ENCODE peak calls at places on chromosomes 1 and 21, in ten cellular contexts. G is Karpas-422; R is cardiac septum; W is amniotic epithelial cell; K is stimulated activated CD4-positive, alpha-beta T cell treated with anti-CD3 and anti-CD28 coated beads, TNF-alpha, amount 100 ng/mL, for 48 hours; O is T-cell; E is C1 segment of cervical spinal cord; J is naive thymus-derived CD8-positive, alpha-beta T cell; H is SK-N-DZ; X is RKO. Q is an unnamed sample.

GRCh38 chr21:16775056-16775455 is 737.8 kb upstream of the CXADR start:
- DNase-seq in X (no peak), K (no peak), G (no peak), H (no peak), O (no peak), J (no peak), E (peak; percentile 24), W (no peak), R (no peak), Q (no peak)

GRCh38 chr1:227926896-227927885 is 20.5 kb downstream of the WNT9A start:
- DNase-seq in W (no peak), O (no peak), G (no peak), X (no peak), R (no peak), E (no peak), K (no peak), J (no peak), H (no peak), Q (peak; percentile 6)

GRCh38 chr1:85090225-85090624 is 41.9 kb upstream of the MCOLN3 start:
- DNase-seq in J (peak; percentile 6), K (no peak), R (no peak), O (no peak), E (no peak), X (no peak), W (no peak), G (no peak), H (no peak), Q (no peak)

GRCh38 chr1:181134543-181135461 is 46.3 kb downstream of the IER5 start:
- DNase-seq in X (no peak), W (peak; percentile 58), H (no peak), G (peak; percentile 77), R (no peak), K (no peak), J (no peak), E (no peak), O (no peak), Q (no peak)

GRCh38 chr1:98839840-98840239 is 164.8 kb downstream of the PLPPR5 start:
- DNase-seq in H (no peak), R (no peak), E (no peak), W (peak; percentile 24), O (no peak), K (no peak), G (no peak), X (no peak), J (no peak), Q (no peak)

GRCh38 chr1:200388791-200389190 is 21.0 kb downstream of the ZNF281 start:
- DNase-seq in O (no peak), J (no peak), E (no peak), K (no peak), R (no peak), W (no peak), H (no peak), X (no peak), G (peak; percentile 77), Q (no peak)

GRCh38 chr21:41973427-41973831 is 19.6 kb upstream of the C2CD2 start:
- DNase-seq in O (no peak), J (no peak), G (no peak), K (no peak), X (no peak), H (no peak), W (no peak), R (no peak), E (no peak), Q (no peak)

GRCh38 chr1:108016451-108016920 is 51.5 kb upstream of the VAV3 start:
- DNase-seq in O (no peak), K (no peak), G (no peak), X (no peak), R (no peak), J (no peak), H (peak; percentile 16), E (no peak), W (peak; percentile 56), Q (peak; percentile 40)

GRCh38 chr1:198669771-198670170 is 30.9 kb downstream of the PTPRC start:
- DNase-seq in J (no peak), K (no peak), X (no peak), G (peak; percentile 93), O (no peak), W (no peak), R (no peak), H (no peak), E (no peak), Q (no peak)

GRCh38 chr1:221462345-221462744 is 279.5 kb downstream of the DUSP10 start:
- DNase-seq in K (no peak), H (no peak), R (no peak), X (no peak), J (no peak), E (no peak), W (no peak), G (no peak), O (no peak), Q (no peak)

GRCh38 chr1:189939967-189940366 is 537.7 kb downstream of the BRINP3 start:
- DNase-seq in W (peak; percentile 39), J (no peak), R (no peak), H (no peak), O (no peak), E (no peak), K (no peak), G (no peak), X (peak; percentile 37), Q (no peak)

GRCh38 chr1:185965870-185966269 is 231.7 kb downstream of the HMCN1 start:
- DNase-seq in H (no peak), G (no peak), O (no peak), W (no peak), X (no peak), E (no peak), R (no peak), J (no peak), K (no peak), Q (no peak)

GRCh38 chr1:212946872-212947271 is 3.5 kb upstream of the VASH2 start:
- DNase-seq in R (no peak), E (no peak), J (no peak), X (no peak), G (no peak), K (no peak), H (no peak), O (no peak), W (no peak), Q (no peak)

GRCh38 chr1:37931148-37931492 is 15.7 kb downstream of the INPP5B start:
- DNase-seq in W (no peak), R (no peak), E (no peak), O (no peak), K (no peak), G (peak; percentile 64), X (no peak), J (no peak), H (no peak), Q (no peak)

GRCh38 chr1:44407430-44408180 is 2.5 kb downstream of the RNF220 start:
- DNase-seq in G (no peak), K (no peak), R (no peak), E (no peak), X (no peak), O (peak; percentile 5), H (no peak), W (no peak), J (no peak), Q (no peak)

GRCh38 chr1:232767381-232768074 is 37.7 kb upstream of the MAP10 start:
- DNase-seq in H (no peak), J (no peak), X (peak; percentile 29), W (peak; percentile 84), E (no peak), R (no peak), G (no peak), O (no peak), K (no peak), Q (no peak)

GRCh38 chr1:8477199-8477982 is 159.5 kb downstream of the SLC45A1 start:
- DNase-seq in W (peak; percentile 71), O (no peak), R (no peak), K (peak; percentile 17), G (no peak), E (no peak), H (no peak), X (no peak), J (no peak), Q (no peak)

GRCh38 chr1:218344814-218345672 is at the start of gene TGFB2:
- DNase-seq in H (peak; percentile 76), R (no peak), K (no peak), J (no peak), G (peak; percentile 56), E (no peak), O (no peak), X (no peak), W (peak; percentile 96), Q (no peak)

GRCh38 chr1:97337250-97338030 is 583.4 kb downstream of the DPYD start:
- DNase-seq in W (peak; percentile 29), R (no peak), X (no peak), O (no peak), H (no peak), G (no peak), J (no peak), E (no peak), K (no peak), Q (no peak)

GRCh38 chr1:15948600-15949452 is 27.1 kb downstream of the ZBTB17 start:
- DNase-seq in K (peak; percentile 37), E (no peak), O (no peak), J (no peak), R (peak; percentile 88), H (no peak), W (peak; percentile 97), G (no peak), X (no peak), Q (no peak)

GRCh38 chr1:46549697-46550681 is 1.5 kb downstream of the KNCN start:
- DNase-seq in K (no peak), J (peak; percentile 80), H (peak; percentile 45), G (peak; percentile 75), O (peak; percentile 57), X (no peak), E (no peak), W (peak; percentile 37), R (no peak), Q (peak; percentile 48)

GRCh38 chr1:226634156-226634588 is 85.6 kb downstream of the STUM start:
- DNase-seq in R (peak; percentile 91), K (peak; percentile 68), X (peak; percentile 55), O (peak; percentile 79), E (peak; percentile 41), G (peak; percentile 90), H (peak; percentile 52), J (peak; percentile 75), W (peak; percentile 34), Q (peak; percentile 87)

GRCh38 chr1:3192359-3192758 is 123.4 kb downstream of the PRDM16 start:
- DNase-seq in R (no peak), O (no peak), G (no peak), E (no peak), H (no peak), K (no peak), X (no peak), W (no peak), J (no peak), Q (no peak)

GRCh38 chr1:38000529-38001453 is 4.5 kb downstream of the FHL3 start:
- DNase-seq in G (no peak), O (no peak), J (no peak), H (no peak), E (no peak), R (no peak), X (peak; percentile 61), W (peak; percentile 90), K (no peak), Q (no peak)

GRCh38 chr1:152566681-152567080 is at the start of gene LCE3E:
- DNase-seq in E (no peak), G (no peak), R (no peak), X (no peak), H (no peak), K (no peak), O (no peak), J (no peak), W (no peak), Q (no peak)

GRCh38 chr1:62508187-62508758 is 71.4 kb downstream of the USP1 start:
- DNase-seq in R (no peak), G (peak; percentile 54), K (no peak), W (peak; percentile 54), E (no peak), X (peak; percentile 63), J (no peak), H (no peak), O (no peak), Q (peak; percentile 12)

GRCh38 chr1:246492611-246493245 is 14.4 kb downstream of the SMYD3 start:
- DNase-seq in X (peak; percentile 72), H (peak; percentile 75), E (peak; percentile 11), K (peak; percentile 23), R (no peak), O (no peak), J (no peak), G (peak; percentile 60), W (peak; percentile 75), Q (peak; percentile 81)

GRCh38 chr1:23964790-23965740 is 5.4 kb downstream of the PNRC2 start:
- DNase-seq in W (peak; percentile 67), H (no peak), K (no peak), E (no peak), O (no peak), R (no peak), X (peak; percentile 12), J (no peak), G (peak; percentile 59), Q (no peak)